ENCODE peak calls at places on chromosomes 7 and 10, in six cellular contexts. Z, P, F, E, J and K are unnamed samples.

GRCh38 chr7:24054231-24054630 is 229.8 kb upstream of the NPY start:
- DNase-seq in Z (no peak), J (no peak), F (no peak), P (no peak), E (no peak), K (no peak)

GRCh38 chr10:114174462-114175190 is 623 bp upstream of the CCDC186 start:
- DNase-seq in F (peak), E (no peak), P (peak), Z (peak), J (no peak), K (peak)

GRCh38 chr7:6615853-6616555 is 594 bp downstream of the ZNF853 start:
- DNase-seq in E (no peak), Z (no peak), F (no peak), P (no peak), J (no peak), K (no peak)

GRCh38 chr7:11232462-11232861 is 258.8 kb downstream of the PHF14 start:
- DNase-seq in P (no peak), E (no peak), Z (no peak), F (peak), J (no peak), K (no peak)

GRCh38 chr7:106563466-106564150 is 97.3 kb downstream of the CCDC71L start:
- DNase-seq in P (no peak), Z (peak), E (no peak), F (peak), J (no peak), K (no peak)

GRCh38 chr7:76294344-76295024 is 8.0 kb upstream of the HSPB1 start:
- DNase-seq in Z (peak), J (peak), P (no peak), F (peak), E (no peak), K (peak)

GRCh38 chr7:46257766-46258448 is 336.8 kb upstream of the IGFBP3 start:
- DNase-seq in P (no peak), J (peak), Z (peak), F (peak), E (peak), K (peak)

GRCh38 chr7:155145477-155146255 is 75.5 kb downstream of the HTR5A start:
- DNase-seq in E (no peak), P (no peak), J (no peak), F (no peak), Z (no peak), K (no peak)

GRCh38 chr10:33661580-33662269 is 327.3 kb upstream of the NRP1 start:
- DNase-seq in F (peak), J (peak), P (peak), Z (peak), E (no peak), K (peak)

GRCh38 chr7:21429786-21430574 is 2.1 kb downstream of the SP4 start:
- DNase-seq in E (no peak), F (no peak), Z (no peak), P (no peak), J (no peak), K (no peak)

GRCh38 chr7:115678049-115678982 is 352.2 kb downstream of the TFEC start:
- DNase-seq in P (no peak), J (peak), Z (peak), F (peak), E (no peak), K (peak)

GRCh38 chr10:14750900-14751575 is 23.7 kb downstream of the FAM107B start:
- DNase-seq in J (no peak), F (no peak), P (no peak), E (no peak), Z (no peak), K (no peak)

GRCh38 chr10:62054408-62054807 is 152.9 kb downstream of the ARID5B start:
- DNase-seq in F (no peak), P (no peak), E (no peak), Z (no peak), J (no peak), K (no peak)

GRCh38 chr10:62056219-62056618 is 154.7 kb downstream of the ARID5B start:
- DNase-seq in E (no peak), F (no peak), Z (no peak), J (no peak), P (no peak), K (no peak)

GRCh38 chr10:62056660-62057059 is 155.2 kb downstream of the ARID5B start:
- DNase-seq in F (no peak), E (no peak), P (no peak), Z (no peak), J (no peak), K (no peak)

GRCh38 chr10:62053860-62054259 is 152.4 kb downstream of the ARID5B start:
- DNase-seq in P (no peak), Z (no peak), F (no peak), J (no peak), E (no peak), K (no peak)

GRCh38 chr10:62054825-62055224 is 153.3 kb downstream of the ARID5B start:
- DNase-seq in Z (no peak), J (no peak), P (no peak), E (no peak), F (no peak), K (no peak)
- TF ChIP-seq CTCF in Z (no peak), J (no peak), P (no peak), E (no peak), F (no peak), K (no peak)

DNA sequence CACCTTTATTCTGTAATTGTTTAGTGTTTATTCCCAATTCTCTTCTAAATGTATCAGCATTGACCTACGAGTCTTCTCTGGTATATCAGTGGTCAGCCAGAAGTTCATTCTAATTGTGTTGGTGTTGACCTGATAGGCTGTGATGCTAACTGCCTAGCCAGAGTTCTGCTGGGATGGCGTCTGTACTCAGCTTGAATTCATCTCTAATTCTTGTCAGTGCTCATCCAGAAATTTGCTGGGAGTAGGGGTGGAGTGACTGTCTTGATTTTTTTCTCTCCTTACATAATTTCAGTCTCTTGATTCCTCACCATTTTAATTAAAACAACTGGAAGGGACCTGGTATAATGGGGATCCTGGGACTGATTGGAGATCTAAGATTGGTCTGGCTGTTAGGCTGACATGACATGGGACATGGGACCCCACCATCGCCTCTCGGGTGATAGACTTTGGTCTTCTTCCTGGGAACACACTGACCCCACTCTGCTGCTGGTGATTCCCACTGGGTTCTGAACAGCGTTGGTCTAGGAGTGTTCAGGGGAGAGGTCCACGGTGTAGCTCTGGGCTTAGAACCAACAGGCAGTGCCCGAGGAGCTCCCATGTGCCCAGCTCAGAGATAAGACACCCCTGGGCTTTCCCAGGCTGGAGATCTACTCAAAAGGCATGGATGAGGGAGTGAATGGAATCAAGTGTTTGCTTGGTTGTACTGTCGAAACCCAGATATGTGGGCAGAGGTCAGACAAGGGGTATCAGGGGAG is 3.8 kb downstream of the NEURL1 start:
- DNase-seq in F (no peak), J (no peak), P (no peak), E (no peak), Z (no peak), K (no peak)
- H3K4me3 ChIP-seq in F (no peak), J (no peak), P (no peak), E (no peak), Z (no peak), K (no peak)

GRCh38 chr7:133134810-133135209 is 52.9 kb upstream of the CHCHD3 start:
- DNase-seq in Z (no peak), P (no peak), J (no peak), E (no peak), F (no peak), K (no peak)

GRCh38 chr7:133135451-133135850 is 53.6 kb upstream of the CHCHD3 start:
- DNase-seq in J (no peak), P (no peak), F (no peak), Z (no peak), E (no peak), K (peak)

GRCh38 chr7:133140994-133141595 is 59.2 kb upstream of the CHCHD3 start:
- DNase-seq in F (no peak), J (no peak), Z (no peak), E (no peak), P (no peak), K (no peak)

DNA sequence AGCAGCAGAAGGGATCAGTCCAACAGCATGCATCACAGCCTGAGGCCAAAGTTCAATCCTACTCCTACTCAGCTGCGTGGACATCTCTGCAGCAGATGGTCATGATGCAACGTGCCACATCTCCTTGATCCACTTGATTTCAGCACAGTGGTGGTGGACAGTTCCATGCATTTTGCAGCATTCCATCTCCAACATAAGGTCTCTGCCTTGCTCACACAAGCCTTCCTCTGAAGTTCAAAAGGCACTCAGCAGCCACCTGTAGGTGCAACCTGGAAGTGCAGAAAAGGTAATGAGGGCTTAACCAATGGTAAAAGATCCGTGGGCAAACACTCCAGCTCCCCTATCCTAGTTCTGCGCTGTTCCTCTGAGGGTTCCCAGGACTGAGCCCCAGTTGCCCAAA is 57.5 kb upstream of the CHCHD3 start:
- DNase-seq in P (no peak), F (peak), J (no peak), Z (peak), E (no peak), K (peak)
- TF ChIP-seq CTCF in P (no peak), F (peak), J (no peak), Z (peak), E (no peak), K (no peak)

DNA sequence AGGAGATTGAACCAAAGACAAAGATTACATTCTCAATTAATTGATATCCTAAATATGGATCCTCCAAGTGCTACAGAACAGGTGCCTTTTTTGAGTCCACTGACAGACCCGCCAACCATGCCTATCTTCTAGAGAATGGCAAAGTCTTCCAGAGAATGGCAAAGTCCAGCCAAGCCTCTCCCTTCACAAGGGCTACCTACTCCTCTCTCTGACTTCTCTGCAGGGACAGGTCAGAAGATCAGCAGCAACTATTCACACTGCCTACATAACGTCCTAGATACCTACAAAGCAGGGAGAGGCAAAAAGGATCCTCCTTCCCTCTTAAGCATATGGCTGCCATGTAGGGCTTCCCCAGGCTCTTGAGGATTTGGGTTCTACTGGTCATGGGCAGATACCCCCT is 12.4 kb downstream of the UBE2H start:
- DNase-seq in P (no peak), F (no peak), E (no peak), J (no peak), Z (no peak), K (no peak)
- H3K4me3 ChIP-seq in P (no peak), F (no peak), E (no peak), J (no peak), Z (no peak), K (no peak)

DNA sequence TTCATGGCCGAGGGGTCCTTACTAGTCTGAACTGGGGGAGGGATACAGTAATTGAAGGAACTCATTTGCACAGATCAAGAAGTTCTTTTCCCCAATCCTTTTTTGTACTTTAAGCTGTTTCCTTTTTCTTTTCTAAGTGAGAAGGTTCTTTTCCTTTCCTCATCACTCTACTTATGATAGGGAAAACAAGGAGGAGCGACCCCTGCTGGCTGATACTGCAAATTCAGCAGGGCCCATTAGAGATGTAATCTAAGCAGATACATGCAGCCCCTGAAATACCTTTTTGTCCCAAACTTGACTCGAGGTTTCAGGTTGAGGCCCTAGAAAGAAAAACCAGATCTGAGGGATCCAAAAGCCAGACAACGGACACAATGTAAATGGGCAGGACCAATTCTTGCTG is 305.5 kb downstream of the DNAJB9 start:
- DNase-seq in J (peak), Z (peak), F (peak), E (no peak), P (no peak), K (peak)
- TF ChIP-seq CTCF in J (peak), Z (peak), F (no peak), E (peak), P (peak), K (peak)

GRCh38 chr10:117175901-117176534 is 21.3 kb upstream of the KCNK18 start:
- DNase-seq in F (peak), E (peak), P (peak), Z (peak), J (peak), K (peak)
- H3K4me3 ChIP-seq in F (peak), E (peak), P (peak), Z (peak), J (no peak), K (peak)

GRCh38 chr10:22335204-22335956 is 9.9 kb upstream of the SPAG6 start:
- DNase-seq in F (peak), E (no peak), Z (peak), P (no peak), J (no peak), K (peak)
- TF ChIP-seq CTCF in F (no peak), E (no peak), Z (no peak), P (no peak), J (peak), K (no peak)

DNA sequence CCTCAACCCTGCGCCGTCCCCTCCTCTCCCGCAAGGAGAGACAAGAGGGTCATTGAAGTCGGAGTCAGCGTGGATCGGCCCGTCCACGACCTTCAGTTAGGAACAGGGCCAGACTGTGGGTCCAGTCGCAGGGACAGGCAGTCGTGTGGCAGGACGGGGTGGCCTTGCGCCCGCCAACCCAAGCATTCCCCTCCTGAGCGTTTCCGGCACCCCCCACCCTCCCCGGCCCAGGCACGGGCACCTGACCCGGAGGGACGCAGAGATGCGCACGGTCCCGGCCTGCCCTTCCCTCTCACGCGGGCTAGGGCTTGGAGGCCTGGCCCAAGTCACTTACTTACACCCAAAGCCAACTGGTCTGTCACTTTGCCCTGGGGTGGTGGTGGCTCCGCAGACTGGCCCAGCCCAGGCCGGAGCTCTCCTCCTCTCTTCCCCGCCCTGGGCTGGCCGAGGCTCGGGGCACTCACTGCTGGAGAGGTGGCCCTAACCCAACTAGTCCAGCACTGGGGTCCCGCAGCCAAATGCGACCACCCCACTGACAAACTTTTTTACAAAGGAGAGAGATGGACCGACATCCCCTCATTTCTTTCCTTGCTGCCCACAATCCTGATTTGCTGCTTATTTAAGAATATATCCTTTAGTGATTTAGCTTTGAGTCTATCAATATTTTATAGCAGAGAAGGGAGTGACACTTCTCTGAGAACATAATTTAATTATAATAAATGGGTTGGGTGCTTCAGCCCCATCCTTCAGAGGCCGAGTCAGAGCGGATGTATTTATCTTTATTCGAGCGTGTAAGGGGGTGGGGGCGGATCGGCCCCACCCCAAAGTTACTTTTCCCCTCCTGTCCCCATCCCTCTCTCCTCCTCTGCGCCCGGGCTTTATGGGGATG is 1.2 kb upstream of the UNCX start:
- DNase-seq in E (no peak), J (no peak), Z (no peak), P (no peak), F (no peak), K (no peak)
- H3K4me3 ChIP-seq in E (no peak), J (no peak), Z (no peak), P (no peak), F (no peak), K (no peak)